ENCODE peak calls at places on chromosomes 16 and 17, in nine cellular contexts. J is hepatocyte, K is OCI-LY7, U is GM23338, M is PC-9, T is PC-3, O is MM.1S, B is GM23248, X is HCT116. E is an unnamed sample.

GRCh38 chr17:61700252-61700651 is 109.2 kb upstream of the NACA2 start:
- DNase-seq in J (no peak), K (peak; percentile 4), U (no peak), M (no peak), T (no peak), O (no peak), B (no peak), X (no peak), E (no peak)

GRCh38 chr16:59440-60059 is 5.9 kb downstream of the SNRNP25 start:
- DNase-seq in J (no peak), K (no peak), U (no peak), M (no peak), T (no peak), O (no peak), B (no peak), X (no peak), E (no peak)

GRCh38 chr16:15492091-15492740 is 57.8 kb downstream of the BMERB1 start:
- DNase-seq in J (no peak), K (peak; percentile 7), U (no peak), M (no peak), T (no peak), O (no peak), B (no peak), X (no peak), E (no peak)

GRCh38 chr17:19935169-19935568 is 42.5 kb downstream of the AKAP10 start:
- DNase-seq in J (no peak), K (no peak), U (no peak), M (no peak), T (peak; percentile 41), O (no peak), B (peak; percentile 33), X (no peak), E (no peak)

GRCh38 chr17:50944054-50944901 is 78.1 kb upstream of the TOB1 start:
- DNase-seq in J (peak; percentile 91), K (peak; percentile 41), U (peak; percentile 74), M (peak; percentile 86), T (peak; percentile 79), O (peak; percentile 84), B (peak; percentile 65), X (no peak), E (no peak)

GRCh38 chr16:71811261-71811803 is 2.7 kb upstream of the AP1G1 start:
- DNase-seq in J (no peak), K (no peak), U (no peak), M (no peak), T (no peak), O (no peak), B (peak; percentile 24), X (no peak), E (no peak)

GRCh38 chr17:40526668-40527067 is 25.2 kb upstream of the TNS4 start:
- DNase-seq in J (no peak), K (no peak), U (no peak), M (no peak), T (no peak), O (no peak), B (peak; percentile 64), X (no peak), E (no peak)

GRCh38 chr16:58464047-58464915 is 35.7 kb upstream of the NDRG4 start:
- DNase-seq in J (peak; percentile 59), K (no peak), U (peak; percentile 67), M (peak; percentile 29), T (peak; percentile 39), O (no peak), B (peak; percentile 22), X (no peak), E (peak; percentile 59)

GRCh38 chr17:57737450-57737849 is 7.6 kb downstream of the CCDC182 start:
- DNase-seq in J (no peak), K (no peak), U (no peak), M (no peak), T (no peak), O (no peak), B (no peak), X (no peak), E (no peak)

GRCh38 chr17:57733085-57733484 is 12.0 kb downstream of the CCDC182 start:
- DNase-seq in J (no peak), K (no peak), U (no peak), M (no peak), T (no peak), O (no peak), B (no peak), X (no peak), E (no peak)

GRCh38 chr17:57732062-57732461 is 13.0 kb downstream of the CCDC182 start:
- DNase-seq in J (no peak), K (no peak), U (no peak), M (no peak), T (no peak), O (no peak), B (no peak), X (no peak), E (no peak)

GRCh38 chr17:57735707-57736106 is 9.4 kb downstream of the CCDC182 start:
- DNase-seq in J (no peak), K (peak; percentile 64), U (peak; percentile 75), M (no peak), T (peak; percentile 51), O (peak; percentile 25), B (no peak), X (peak; percentile 36), E (peak; percentile 74)

GRCh38 chr17:57735230-57735629 is 9.9 kb downstream of the CCDC182 start:
- DNase-seq in J (no peak), K (peak; percentile 69), U (no peak), M (no peak), T (no peak), O (peak; percentile 18), B (no peak), X (no peak), E (peak; percentile 60)
- H2AFZ ChIP-seq in J (no peak overlapping the region), K (peak overlapping the region; percentile 70), U (no peak overlapping the region), M (no peak overlapping the region), T (no peak overlapping the region), O (peak overlapping the region; percentile 35), B (no peak overlapping the region), X (no peak overlapping the region), E (no peak overlapping the region)

DNA sequence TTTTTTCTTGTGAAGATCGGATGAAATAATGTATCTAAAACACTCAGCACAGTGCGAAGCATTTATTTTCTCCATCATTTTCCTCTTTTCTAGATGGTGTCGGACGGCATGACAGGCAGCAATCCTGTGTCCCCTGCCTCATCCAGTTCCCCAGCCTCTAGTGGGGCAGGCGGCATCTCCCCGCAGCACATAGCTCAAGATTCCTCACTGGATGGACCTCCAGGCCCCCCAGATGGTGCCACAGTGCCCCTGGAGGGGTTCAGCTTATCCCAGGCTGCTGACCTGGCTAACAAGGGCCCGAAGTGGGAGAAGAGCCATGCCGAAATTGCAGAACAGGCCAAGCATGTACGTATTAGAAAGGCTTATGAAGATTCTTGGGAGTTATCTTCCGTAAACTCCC is 5.0 kb downstream of the SRCAP start:
- DNase-seq in J (no peak), K (no peak), U (no peak), M (no peak), T (no peak), O (no peak), B (no peak), X (no peak), E (no peak)
- H3K9me2 ChIP-seq in J (no peaks in the 10 kb centered on the region), K (no peaks in the 10 kb centered on the region), U (no peaks in the 10 kb centered on the region), M (no peaks in the 10 kb centered on the region), T (no peaks in the 10 kb centered on the region), O (no peaks in the 10 kb centered on the region), B (no peaks in the 10 kb centered on the region), X (no peaks in the 10 kb centered on the region), E (no peaks in the 10 kb centered on the region)

GRCh38 chr16:81615411-81615810 is 163.7 kb upstream of the PLCG2 start:
- DNase-seq in J (no peak), K (no peak), U (no peak), M (no peak), T (no peak), O (no peak), B (no peak), X (no peak), E (no peak)

GRCh38 chr16:81615833-81616232 is 163.3 kb upstream of the PLCG2 start:
- DNase-seq in J (no peak), K (no peak), U (no peak), M (no peak), T (no peak), O (no peak), B (no peak), X (no peak), E (no peak)

GRCh38 chr16:81614171-81614570 is 164.9 kb upstream of the PLCG2 start:
- DNase-seq in J (no peak), K (no peak), U (no peak), M (no peak), T (no peak), O (no peak), B (no peak), X (no peak), E (no peak)

GRCh38 chr16:81616321-81617020 is 162.6 kb upstream of the PLCG2 start:
- DNase-seq in J (peak; percentile 76), K (peak; percentile 74), U (no peak), M (no peak), T (no peak), O (peak; percentile 72), B (peak; percentile 73), X (no peak), E (peak; percentile 62)

DNA sequence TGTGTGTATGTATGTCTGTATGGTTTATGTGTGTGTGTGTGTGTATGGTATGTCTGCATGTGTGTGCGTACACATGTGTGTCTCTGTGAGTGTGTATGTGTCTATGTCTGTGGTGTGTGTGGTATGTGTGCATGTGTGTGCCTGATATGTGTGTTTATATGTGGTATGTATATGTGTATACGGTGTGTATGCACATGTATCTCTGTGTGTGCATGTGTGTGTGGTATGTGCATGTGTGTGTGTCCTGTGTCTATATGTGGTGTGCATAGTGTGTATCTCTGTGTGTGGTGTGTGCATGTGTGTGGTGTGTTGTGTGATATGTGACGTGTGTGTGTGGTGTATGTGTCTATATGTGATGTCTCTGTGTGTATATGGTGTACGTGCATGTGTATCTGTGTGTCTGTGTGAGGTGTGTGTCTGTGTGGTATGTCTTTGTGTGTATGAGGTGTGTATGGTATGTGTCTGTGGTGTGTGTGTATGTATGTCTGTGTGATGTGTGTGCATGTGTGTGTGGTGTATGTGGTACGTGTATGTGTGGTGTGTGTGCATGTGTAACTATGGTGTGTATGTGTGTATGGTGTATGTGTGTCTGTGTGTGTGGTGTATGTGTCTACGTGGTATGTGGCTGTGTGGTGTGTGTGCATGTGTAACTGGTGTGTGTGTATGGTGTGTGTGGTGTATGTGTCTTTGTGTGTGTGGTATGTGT is 164.3 kb upstream of the PLCG2 start:
- DNase-seq in J (no peak), K (no peak), U (no peak), M (no peak), T (no peak), O (no peak), B (no peak), X (no peak), E (no peak)
- H3K4me1 ChIP-seq in J (peaks cover 10% of the 10 kb centered on the region), K (peaks cover 26% of the 10 kb centered on the region), U (no peaks in the 10 kb centered on the region), M (no peaks in the 10 kb centered on the region), T (peaks cover 6% of the 10 kb centered on the region), O (peaks cover 21% of the 10 kb centered on the region), B (peaks cover 28% of the 10 kb centered on the region), X (peaks cover 6% of the 10 kb centered on the region), E (no peaks in the 10 kb centered on the region)

GRCh38 chr17:73902416-73903181 is 258.4 kb upstream of the SDK2 start:
- DNase-seq in J (peak; percentile 29), K (peak; percentile 88), U (peak; percentile 78), M (no peak), T (no peak), O (peak; percentile 19), B (no peak), X (no peak), E (no peak)

GRCh38 chr17:73899839-73900238 is 255.6 kb upstream of the SDK2 start:
- DNase-seq in J (no peak), K (no peak), U (no peak), M (no peak), T (no peak), O (no peak), B (no peak), X (no peak), E (no peak)

GRCh38 chr17:73900516-73900915 is 256.3 kb upstream of the SDK2 start:
- DNase-seq in J (no peak), K (no peak), U (no peak), M (no peak), T (no peak), O (no peak), B (no peak), X (no peak), E (no peak)

GRCh38 chr17:73901661-73902415 is 257.6 kb upstream of the SDK2 start:
- DNase-seq in J (peak; percentile 50), K (peak; percentile 25), U (peak; percentile 73), M (no peak), T (no peak), O (no peak), B (peak; percentile 12), X (no peak), E (no peak)

GRCh38 chr17:73901249-73901648 is 257.0 kb upstream of the SDK2 start:
- DNase-seq in J (no peak), K (no peak), U (no peak), M (no peak), T (no peak), O (no peak), B (no peak), X (no peak), E (no peak)
- H2AFZ ChIP-seq in J (peak overlapping the region; percentile 79), K (no peak overlapping the region), U (peak overlapping the region; percentile 95), M (no peak overlapping the region), T (no peak overlapping the region), O (no peak overlapping the region), B (no peak overlapping the region), X (no peak overlapping the region), E (no peak overlapping the region)

E was measured in Karpas-422.